ENCODE peak calls at places on chromosomes 2 and 18, in ten cellular contexts. H, T, I, P, L, O, C, W, N and U are unnamed samples.

GRCh38 chr2:176535480-176536113 is 266.4 kb downstream of the MTX2 start:
- DNase-seq in H (no peak), T (no peak), I (no peak), P (no peak), L (no peak), O (no peak), C (peak; percentile 86), W (no peak), N (peak; percentile 28), U (no peak)

GRCh38 chr18:2515908-2516625 is 55.2 kb downstream of the METTL4 start:
- DNase-seq in H (no peak), T (no peak), I (no peak), P (no peak), L (no peak), O (no peak), C (no peak), W (peak; percentile 14), N (no peak), U (peak; percentile 28)

GRCh38 chr2:241224068-241224850 is 35.8 kb downstream of the ANO7 start:
- DNase-seq in H (no peak), T (no peak), I (no peak), P (no peak), L (no peak), O (no peak), C (no peak), W (no peak), N (no peak), U (no peak)

GRCh38 chr2:190468814-190469569 is 60.8 kb downstream of the MFSD6 start:
- DNase-seq in H (no peak), T (no peak), I (no peak), P (peak; percentile 83), L (peak; percentile 90), O (peak; percentile 56), C (peak; percentile 98), W (no peak), N (peak; percentile 88), U (peak; percentile 56)

GRCh38 chr2:105873721-105874120 is 129.0 kb downstream of the NCK2 start:
- DNase-seq in H (no peak), T (no peak), I (peak; percentile 37), P (no peak), L (no peak), O (no peak), C (no peak), W (no peak), N (no peak), U (peak; percentile 49)

GRCh38 chr2:126859631-126860030 is 39.1 kb upstream of the TEX51 start:
- DNase-seq in H (no peak), T (no peak), I (no peak), P (no peak), L (no peak), O (no peak), C (no peak), W (no peak), N (no peak), U (no peak)

GRCh38 chr2:186595219-186595618 is 5.4 kb downstream of the ITGAV start:
- DNase-seq in H (no peak), T (no peak), I (no peak), P (no peak), L (no peak), O (no peak), C (no peak), W (no peak), N (no peak), U (no peak)

GRCh38 chr2:79453918-79454317 is 58.9 kb upstream of the CTNNA2 start:
- DNase-seq in H (no peak), T (no peak), I (no peak), P (no peak), L (no peak), O (no peak), C (no peak), W (no peak), N (no peak), U (no peak)